ENCODE peak calls at places on chromosomes 1 and 21, in eight cellular contexts. One of them, this sample, is unnamed. For H3K4me1, the result is how much of the 10 kb centered on the place peaks cover.

GRCh38 chr1:52574594-52574993 is 21.7 kb upstream of the TUT4 start:
- DNase-seq in tibial nerve: no peak
- DNase-seq in HCT116: peak
- DNase-seq in adrenal gland: peak
- DNase-seq in right lobe of liver: no peak
- DNase-seq in prostate gland: peak
- DNase-seq in Peyer's patch: no peak
- DNase-seq in body of pancreas: no peak
- DNase-seq in this sample: no peak

GRCh38 chr1:65791860-65792670 is 630 bp upstream of the PDE4B start:
- DNase-seq in tibial nerve: no peak
- DNase-seq in HCT116: no peak
- DNase-seq in adrenal gland: no peak
- DNase-seq in right lobe of liver: no peak
- DNase-seq in prostate gland: no peak
- DNase-seq in Peyer's patch: no peak
- DNase-seq in body of pancreas: no peak
- DNase-seq in this sample: peak

GRCh38 chr1:25137521-25138395 is 94.5 kb downstream of the SYF2 start:
- DNase-seq in tibial nerve: no peak
- DNase-seq in HCT116: no peak
- DNase-seq in adrenal gland: no peak
- DNase-seq in right lobe of liver: no peak
- DNase-seq in prostate gland: no peak
- DNase-seq in Peyer's patch: no peak
- DNase-seq in body of pancreas: no peak
- DNase-seq in this sample: no peak

GRCh38 chr1:191432817-191433216 is 725.4 kb upstream of the RGS18 start:
- DNase-seq in tibial nerve: no peak
- DNase-seq in HCT116: no peak
- DNase-seq in adrenal gland: no peak
- DNase-seq in right lobe of liver: no peak
- DNase-seq in prostate gland: no peak
- DNase-seq in Peyer's patch: no peak
- DNase-seq in body of pancreas: no peak
- DNase-seq in this sample: no peak

GRCh38 chr21:45010860-45011259 is 63.5 kb upstream of the ADARB1 start:
- DNase-seq in tibial nerve: no peak
- DNase-seq in HCT116: no peak
- DNase-seq in adrenal gland: no peak
- DNase-seq in right lobe of liver: no peak
- DNase-seq in prostate gland: no peak
- DNase-seq in Peyer's patch: no peak
- DNase-seq in body of pancreas: no peak
- DNase-seq in this sample: no peak

GRCh38 chr1:43444827-43445225 is 8.9 kb downstream of the HYI start:
- DNase-seq in tibial nerve: no peak
- DNase-seq in HCT116: no peak
- DNase-seq in adrenal gland: no peak
- DNase-seq in right lobe of liver: peak
- DNase-seq in prostate gland: no peak
- DNase-seq in Peyer's patch: peak
- DNase-seq in body of pancreas: peak
- DNase-seq in this sample: no peak

GRCh38 chr1:156848461-156849150 is 10.3 kb downstream of the INSRR start:
- DNase-seq in tibial nerve: no peak
- DNase-seq in HCT116: no peak
- DNase-seq in adrenal gland: no peak
- DNase-seq in right lobe of liver: no peak
- DNase-seq in prostate gland: peak
- DNase-seq in Peyer's patch: peak
- DNase-seq in body of pancreas: peak
- DNase-seq in this sample: peak

GRCh38 chr1:7707527-7707926 is 63.6 kb upstream of the VAMP3 start:
- DNase-seq in tibial nerve: no peak
- DNase-seq in HCT116: no peak
- DNase-seq in adrenal gland: no peak
- DNase-seq in right lobe of liver: no peak
- DNase-seq in prostate gland: no peak
- DNase-seq in Peyer's patch: no peak
- DNase-seq in body of pancreas: no peak
- DNase-seq in this sample: no peak

GRCh38 chr1:106571109-106571508 is 485.4 kb upstream of the PRMT6 start:
- DNase-seq in tibial nerve: no peak
- DNase-seq in HCT116: no peak
- DNase-seq in adrenal gland: no peak
- DNase-seq in right lobe of liver: no peak
- DNase-seq in prostate gland: no peak
- DNase-seq in Peyer's patch: no peak
- DNase-seq in body of pancreas: no peak
- DNase-seq in this sample: no peak

GRCh38 chr1:190475394-190476250 is 2.0 kb downstream of the BRINP3 start:
- DNase-seq in tibial nerve: no peak
- DNase-seq in HCT116: no peak
- DNase-seq in adrenal gland: no peak
- DNase-seq in right lobe of liver: no peak
- DNase-seq in prostate gland: no peak
- DNase-seq in Peyer's patch: peak
- DNase-seq in body of pancreas: peak
- DNase-seq in this sample: no peak

GRCh38 chr21:41240040-41240439 is 72.1 kb downstream of the BACE2 start:
- DNase-seq in tibial nerve: no peak
- DNase-seq in HCT116: no peak
- DNase-seq in adrenal gland: no peak
- DNase-seq in right lobe of liver: no peak
- DNase-seq in prostate gland: no peak
- DNase-seq in Peyer's patch: no peak
- DNase-seq in body of pancreas: no peak
- DNase-seq in this sample: no peak

GRCh38 chr1:156496211-156496761 is 4.3 kb downstream of the MEF2D start:
- DNase-seq in tibial nerve: no peak
- DNase-seq in HCT116: no peak
- DNase-seq in adrenal gland: peak
- DNase-seq in right lobe of liver: no peak
- DNase-seq in prostate gland: no peak
- DNase-seq in Peyer's patch: no peak
- DNase-seq in body of pancreas: no peak
- DNase-seq in this sample: no peak

GRCh38 chr1:23362218-23362713 is 7.4 kb downstream of the ZNF436 start:
- DNase-seq in tibial nerve: no peak
- DNase-seq in HCT116: no peak
- DNase-seq in adrenal gland: no peak
- DNase-seq in right lobe of liver: no peak
- DNase-seq in prostate gland: no peak
- DNase-seq in Peyer's patch: no peak
- DNase-seq in body of pancreas: no peak
- DNase-seq in this sample: no peak

GRCh38 chr1:181969902-181970301 is 91.6 kb downstream of the ZNF648 start:
- DNase-seq in tibial nerve: no peak
- DNase-seq in HCT116: no peak
- DNase-seq in adrenal gland: no peak
- DNase-seq in right lobe of liver: no peak
- DNase-seq in prostate gland: no peak
- DNase-seq in Peyer's patch: no peak
- DNase-seq in body of pancreas: no peak
- DNase-seq in this sample: no peak

GRCh38 chr21:31279986-31280385 is 64.1 kb downstream of the TIAM1 start:
- DNase-seq in tibial nerve: no peak
- DNase-seq in HCT116: no peak
- DNase-seq in adrenal gland: no peak
- DNase-seq in right lobe of liver: no peak
- DNase-seq in prostate gland: no peak
- DNase-seq in Peyer's patch: no peak
- DNase-seq in body of pancreas: no peak
- DNase-seq in this sample: no peak

GRCh38 chr1:108816049-108816882 is 40.6 kb downstream of the AKNAD1 start:
- DNase-seq in tibial nerve: peak
- DNase-seq in HCT116: no peak
- DNase-seq in adrenal gland: peak
- DNase-seq in right lobe of liver: no peak
- DNase-seq in prostate gland: no peak
- DNase-seq in Peyer's patch: peak
- DNase-seq in body of pancreas: peak
- DNase-seq in this sample: peak

GRCh38 chr1:2195785-2196184 is 1.2 kb upstream of the FAAP20 start:
- DNase-seq in tibial nerve: no peak
- DNase-seq in HCT116: no peak
- DNase-seq in adrenal gland: no peak
- DNase-seq in right lobe of liver: no peak
- DNase-seq in prostate gland: no peak
- DNase-seq in Peyer's patch: no peak
- DNase-seq in body of pancreas: no peak
- DNase-seq in this sample: no peak

GRCh38 chr1:6745073-6745472 is 40.2 kb upstream of the CAMTA1 start:
- DNase-seq in tibial nerve: no peak
- DNase-seq in HCT116: no peak
- DNase-seq in adrenal gland: no peak
- DNase-seq in right lobe of liver: no peak
- DNase-seq in prostate gland: no peak
- DNase-seq in Peyer's patch: no peak
- DNase-seq in body of pancreas: no peak
- DNase-seq in this sample: no peak

GRCh38 chr1:117860906-117861610 is 68.4 kb downstream of the GDAP2 start:
- DNase-seq in tibial nerve: no peak
- DNase-seq in HCT116: no peak
- DNase-seq in adrenal gland: no peak
- DNase-seq in right lobe of liver: no peak
- DNase-seq in prostate gland: no peak
- DNase-seq in Peyer's patch: no peak
- DNase-seq in body of pancreas: no peak
- DNase-seq in this sample: no peak

GRCh38 chr1:45059829-45060228 is 47.8 kb downstream of the UROD start:
- DNase-seq in tibial nerve: no peak
- DNase-seq in HCT116: no peak
- DNase-seq in adrenal gland: no peak
- DNase-seq in right lobe of liver: no peak
- DNase-seq in prostate gland: no peak
- DNase-seq in Peyer's patch: no peak
- DNase-seq in body of pancreas: no peak
- DNase-seq in this sample: no peak

GRCh38 chr1:112513112-112513870 is 4.5 kb downstream of the WNT2B start:
- DNase-seq in tibial nerve: no peak
- DNase-seq in HCT116: no peak
- DNase-seq in adrenal gland: no peak
- DNase-seq in right lobe of liver: no peak
- DNase-seq in prostate gland: no peak
- DNase-seq in Peyer's patch: peak
- DNase-seq in body of pancreas: no peak
- DNase-seq in this sample: peak

GRCh38 chr1:7538849-7539771 is 232.0 kb upstream of the VAMP3 start:
- DNase-seq in tibial nerve: no peak
- DNase-seq in HCT116: no peak
- DNase-seq in adrenal gland: no peak
- DNase-seq in right lobe of liver: no peak
- DNase-seq in prostate gland: no peak
- DNase-seq in Peyer's patch: no peak
- DNase-seq in body of pancreas: no peak
- DNase-seq in this sample: no peak

GRCh38 chr1:24888061-24888970 is 41.8 kb downstream of the RUNX3 start:
- DNase-seq in tibial nerve: no peak
- DNase-seq in HCT116: no peak
- DNase-seq in adrenal gland: no peak
- DNase-seq in right lobe of liver: peak
- DNase-seq in prostate gland: no peak
- DNase-seq in Peyer's patch: peak
- DNase-seq in body of pancreas: no peak
- DNase-seq in this sample: no peak

DNA sequence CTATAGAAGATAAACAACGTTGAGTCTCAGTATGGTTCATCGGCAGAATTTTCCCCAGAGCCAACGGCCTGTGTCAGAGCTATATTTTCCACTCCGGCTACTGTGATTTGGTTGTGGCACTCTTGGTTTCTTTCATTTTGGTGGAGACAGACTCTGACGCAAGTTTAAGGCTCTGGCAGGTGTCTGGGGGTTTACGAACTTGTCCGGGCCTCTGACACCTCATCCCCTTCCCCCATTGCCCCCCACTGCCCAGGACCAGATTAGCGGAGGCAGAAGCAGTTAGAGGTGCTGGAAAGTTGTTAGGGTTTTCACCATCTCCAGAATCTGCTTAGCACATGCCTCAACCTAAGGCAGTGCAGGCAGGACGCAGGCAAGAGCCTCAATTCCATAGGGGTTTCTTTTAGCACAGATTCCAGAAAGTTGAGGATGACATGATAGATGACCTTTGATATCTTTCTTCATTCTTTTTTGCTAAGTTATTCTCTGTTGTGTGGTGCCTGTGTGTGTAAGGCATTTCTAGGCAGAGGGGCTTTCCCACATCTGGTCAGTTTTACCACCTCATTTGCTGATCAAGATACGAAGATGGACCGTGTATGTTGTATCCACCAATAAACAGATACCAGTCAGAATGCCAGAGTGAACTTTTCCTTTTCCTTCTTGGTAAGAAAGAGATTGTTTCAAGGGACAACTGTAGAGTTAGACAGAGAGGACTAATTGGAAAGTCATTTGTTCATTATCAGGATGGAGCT is 18.4 kb upstream of the IL10 start:
- DNase-seq in tibial nerve: no peak
- DNase-seq in HCT116: no peak
- DNase-seq in adrenal gland: no peak
- DNase-seq in right lobe of liver: no peak
- DNase-seq in prostate gland: no peak
- DNase-seq in Peyer's patch: no peak
- DNase-seq in body of pancreas: no peak
- DNase-seq in this sample: no peak
- TF ChIP-seq POLR2A in tibial nerve: no peak
- TF ChIP-seq POLR2A in HCT116: no peak
- TF ChIP-seq POLR2A in adrenal gland: no peak
- TF ChIP-seq POLR2A in right lobe of liver: no peak
- TF ChIP-seq POLR2A in prostate gland: no peak
- TF ChIP-seq POLR2A in Peyer's patch: no peak
- TF ChIP-seq POLR2A in body of pancreas: no peak
- TF ChIP-seq POLR2A in this sample: no peak

GRCh38 chr1:79982218-79982617 is 975.7 kb upstream of the ADGRL4 start:
- DNase-seq in tibial nerve: peak
- DNase-seq in HCT116: no peak
- DNase-seq in adrenal gland: peak
- DNase-seq in right lobe of liver: no peak
- DNase-seq in prostate gland: peak
- DNase-seq in Peyer's patch: no peak
- DNase-seq in body of pancreas: peak
- DNase-seq in this sample: peak
- H3K27ac ChIP-seq in tibial nerve: no peak
- H3K27ac ChIP-seq in HCT116: no peak
- H3K27ac ChIP-seq in adrenal gland: no peak
- H3K27ac ChIP-seq in right lobe of liver: no peak
- H3K27ac ChIP-seq in prostate gland: no peak
- H3K27ac ChIP-seq in Peyer's patch: no peak
- H3K27ac ChIP-seq in body of pancreas: no peak
- H3K27ac ChIP-seq in this sample: no peak

GRCh38 chr1:167221804-167222610 is 1.3 kb downstream of the POU2F1 start:
- DNase-seq in tibial nerve: peak
- DNase-seq in HCT116: peak
- DNase-seq in adrenal gland: peak
- DNase-seq in right lobe of liver: peak
- DNase-seq in prostate gland: peak
- DNase-seq in Peyer's patch: peak
- DNase-seq in body of pancreas: peak
- DNase-seq in this sample: peak
- H3K4me1 ChIP-seq in tibial nerve: under half
- H3K4me1 ChIP-seq in HCT116: under half
- H3K4me1 ChIP-seq in adrenal gland: half or more
- H3K4me1 ChIP-seq in right lobe of liver: under half
- H3K4me1 ChIP-seq in prostate gland: under half
- H3K4me1 ChIP-seq in Peyer's patch: under half
- H3K4me1 ChIP-seq in body of pancreas: under half
- H3K4me1 ChIP-seq in this sample: under half

GRCh38 chr21:42836402-42836666 is 43.0 kb downstream of the WDR4 start:
- DNase-seq in tibial nerve: no peak
- DNase-seq in HCT116: no peak
- DNase-seq in adrenal gland: no peak
- DNase-seq in right lobe of liver: no peak
- DNase-seq in prostate gland: no peak
- DNase-seq in Peyer's patch: no peak
- DNase-seq in body of pancreas: no peak
- DNase-seq in this sample: no peak
- TF ChIP-seq POLR2A in tibial nerve: no peak
- TF ChIP-seq POLR2A in HCT116: no peak
- TF ChIP-seq POLR2A in adrenal gland: no peak
- TF ChIP-seq POLR2A in right lobe of liver: no peak
- TF ChIP-seq POLR2A in prostate gland: no peak
- TF ChIP-seq POLR2A in Peyer's patch: no peak
- TF ChIP-seq POLR2A in body of pancreas: no peak
- TF ChIP-seq POLR2A in this sample: no peak

This sample was measured in testis.